ENCODE peak calls at places on chromosome 15, in eight cellular contexts. One of them, this sample, is unnamed.

GRCh38 chr15:100968043-100968966 is 49.1 kb downstream of the LRRK1 start:
- DNase-seq in GM12878: peak; percentile 30
- DNase-seq in HCT116: no peak
- DNase-seq in breast epithelium: no peak
- DNase-seq in HepG2: no peak
- DNase-seq in stomach: no peak
- DNase-seq in K562: no peak
- DNase-seq in SK-N-SH: no peak
- DNase-seq in this sample: no peak

GRCh38 chr15:40567111-40567510 is 2.0 kb upstream of the RPUSD2 start:
- DNase-seq in breast epithelium: no peak
- DNase-seq in GM12878: no peak
- DNase-seq in stomach: no peak
- DNase-seq in SK-N-SH: no peak
- DNase-seq in HepG2: peak; percentile 58
- DNase-seq in HCT116: peak; percentile 29
- DNase-seq in K562: no peak
- DNase-seq in this sample: peak; percentile 60

GRCh38 chr15:60000824-60001641 is 3.1 kb upstream of the FOXB1 start:
- DNase-seq in HepG2: no peak
- DNase-seq in HCT116: no peak
- DNase-seq in GM12878: no peak
- DNase-seq in K562: no peak
- DNase-seq in breast epithelium: no peak
- DNase-seq in stomach: no peak
- DNase-seq in SK-N-SH: peak; percentile 8
- DNase-seq in this sample: no peak

GRCh38 chr15:43516185-43516584 is 1.2 kb upstream of the MAP1A start:
- DNase-seq in K562: no peak
- DNase-seq in stomach: no peak
- DNase-seq in breast epithelium: no peak
- DNase-seq in HCT116: no peak
- DNase-seq in SK-N-SH: no peak
- DNase-seq in GM12878: no peak
- DNase-seq in HepG2: no peak
- DNase-seq in this sample: no peak

GRCh38 chr15:85748729-85749128 is 46.0 kb downstream of the KLHL25 start:
- DNase-seq in HCT116: no peak
- DNase-seq in breast epithelium: peak; percentile 30
- DNase-seq in SK-N-SH: peak; percentile 36
- DNase-seq in K562: no peak
- DNase-seq in GM12878: no peak
- DNase-seq in HepG2: no peak
- DNase-seq in stomach: peak; percentile 24
- DNase-seq in this sample: no peak

GRCh38 chr15:62618432-62618831 is 424.1 kb upstream of the TPM1 start:
- DNase-seq in breast epithelium: no peak
- DNase-seq in K562: no peak
- DNase-seq in stomach: no peak
- DNase-seq in GM12878: no peak
- DNase-seq in SK-N-SH: no peak
- DNase-seq in HCT116: no peak
- DNase-seq in HepG2: no peak
- DNase-seq in this sample: no peak

GRCh38 chr15:40439461-40440299 is 1.1 kb upstream of the BAHD1 start:
- DNase-seq in breast epithelium: no peak
- DNase-seq in HCT116: no peak
- DNase-seq in HepG2: peak; percentile 34
- DNase-seq in K562: peak; percentile 75
- DNase-seq in stomach: peak; percentile 47
- DNase-seq in GM12878: no peak
- DNase-seq in SK-N-SH: peak; percentile 71
- DNase-seq in this sample: peak; percentile 42

GRCh38 chr15:82566690-82567089 is 26.4 kb upstream of the RPS17 start:
- DNase-seq in HepG2: peak; percentile 7
- DNase-seq in stomach: no peak
- DNase-seq in SK-N-SH: no peak
- DNase-seq in breast epithelium: no peak
- DNase-seq in K562: no peak
- DNase-seq in HCT116: no peak
- DNase-seq in GM12878: no peak
- DNase-seq in this sample: no peak

GRCh38 chr15:78004919-78005634 is 72.4 kb downstream of the TBC1D2B start:
- DNase-seq in K562: no peak
- DNase-seq in HepG2: no peak
- DNase-seq in GM12878: no peak
- DNase-seq in HCT116: no peak
- DNase-seq in SK-N-SH: peak; percentile 80
- DNase-seq in stomach: peak; percentile 84
- DNase-seq in breast epithelium: no peak
- DNase-seq in this sample: no peak

GRCh38 chr15:88803241-88803919 is at the start of gene ACAN:
- DNase-seq in stomach: no peak
- DNase-seq in HepG2: no peak
- DNase-seq in HCT116: no peak
- DNase-seq in SK-N-SH: peak; percentile 72
- DNase-seq in K562: no peak
- DNase-seq in GM12878: no peak
- DNase-seq in breast epithelium: no peak
- DNase-seq in this sample: no peak

GRCh38 chr15:99631256-99631655 is 65.5 kb downstream of the MEF2A start:
- DNase-seq in HepG2: no peak
- DNase-seq in GM12878: peak; percentile 74
- DNase-seq in SK-N-SH: no peak
- DNase-seq in stomach: no peak
- DNase-seq in HCT116: no peak
- DNase-seq in breast epithelium: no peak
- DNase-seq in K562: no peak
- DNase-seq in this sample: no peak

GRCh38 chr15:95557226-95558046 is 773.1 kb upstream of the NR2F2 start:
- DNase-seq in stomach: no peak
- DNase-seq in breast epithelium: no peak
- DNase-seq in SK-N-SH: no peak
- DNase-seq in K562: peak; percentile 54
- DNase-seq in GM12878: peak; percentile 12
- DNase-seq in HCT116: peak; percentile 83
- DNase-seq in HepG2: peak; percentile 1
- DNase-seq in this sample: no peak

GRCh38 chr15:33581032-33581431 is 270.3 kb downstream of the RYR3 start:
- DNase-seq in HepG2: no peak
- DNase-seq in HCT116: no peak
- DNase-seq in breast epithelium: no peak
- DNase-seq in stomach: no peak
- DNase-seq in K562: no peak
- DNase-seq in SK-N-SH: no peak
- DNase-seq in GM12878: no peak
- DNase-seq in this sample: no peak

GRCh38 chr15:47360296-47360695 is 357.0 kb upstream of the SEMA6D start:
- DNase-seq in K562: no peak
- DNase-seq in SK-N-SH: no peak
- DNase-seq in HepG2: no peak
- DNase-seq in HCT116: no peak
- DNase-seq in stomach: no peak
- DNase-seq in GM12878: no peak
- DNase-seq in breast epithelium: no peak
- DNase-seq in this sample: no peak

GRCh38 chr15:95550702-95551101 is 779.8 kb upstream of the NR2F2 start:
- DNase-seq in SK-N-SH: no peak
- DNase-seq in stomach: no peak
- DNase-seq in HCT116: no peak
- DNase-seq in K562: no peak
- DNase-seq in breast epithelium: no peak
- DNase-seq in HepG2: no peak
- DNase-seq in GM12878: no peak
- DNase-seq in this sample: no peak

GRCh38 chr15:30072630-30073029 is 10.1 kb upstream of the GOLGA8J start:
- DNase-seq in HepG2: no peak
- DNase-seq in stomach: no peak
- DNase-seq in SK-N-SH: no peak
- DNase-seq in K562: no peak
- DNase-seq in GM12878: no peak
- DNase-seq in breast epithelium: no peak
- DNase-seq in HCT116: no peak
- DNase-seq in this sample: no peak

GRCh38 chr15:78148392-78149067 is 632 bp upstream of the IDH3A start:
- DNase-seq in K562: no peak
- DNase-seq in SK-N-SH: no peak
- DNase-seq in breast epithelium: no peak
- DNase-seq in HepG2: no peak
- DNase-seq in stomach: peak; percentile 5
- DNase-seq in HCT116: no peak
- DNase-seq in GM12878: no peak
- DNase-seq in this sample: no peak

GRCh38 chr15:75718326-75718725 is 5.7 kb upstream of the CSPG4 start:
- DNase-seq in breast epithelium: no peak
- DNase-seq in K562: no peak
- DNase-seq in stomach: peak; percentile 49
- DNase-seq in HepG2: no peak
- DNase-seq in SK-N-SH: peak; percentile 47
- DNase-seq in GM12878: no peak
- DNase-seq in HCT116: no peak
- DNase-seq in this sample: no peak

GRCh38 chr15:42133892-42134502 is 22.4 kb downstream of the PLA2G4F start:
- DNase-seq in HCT116: peak; percentile 34
- DNase-seq in HepG2: peak; percentile 52
- DNase-seq in breast epithelium: no peak
- DNase-seq in SK-N-SH: peak; percentile 50
- DNase-seq in GM12878: no peak
- DNase-seq in K562: peak; percentile 68
- DNase-seq in stomach: peak; percentile 74
- DNase-seq in this sample: peak; percentile 45

GRCh38 chr15:66722757-66723540 is 20.9 kb downstream of the SMAD6 start:
- DNase-seq in GM12878: no peak
- DNase-seq in breast epithelium: no peak
- DNase-seq in stomach: no peak
- DNase-seq in HepG2: no peak
- DNase-seq in HCT116: no peak
- DNase-seq in K562: no peak
- DNase-seq in SK-N-SH: no peak
- DNase-seq in this sample: no peak

GRCh38 chr15:66721954-66722353 is 19.9 kb downstream of the SMAD6 start:
- DNase-seq in breast epithelium: no peak
- DNase-seq in SK-N-SH: no peak
- DNase-seq in stomach: no peak
- DNase-seq in GM12878: no peak
- DNase-seq in HCT116: no peak
- DNase-seq in HepG2: no peak
- DNase-seq in K562: no peak
- DNase-seq in this sample: no peak

GRCh38 chr15:66721020-66721419 is 19.0 kb downstream of the SMAD6 start:
- DNase-seq in HepG2: no peak
- DNase-seq in K562: no peak
- DNase-seq in HCT116: no peak
- DNase-seq in GM12878: no peak
- DNase-seq in SK-N-SH: no peak
- DNase-seq in breast epithelium: no peak
- DNase-seq in stomach: no peak
- DNase-seq in this sample: no peak

GRCh38 chr15:66720206-66721010 is 18.4 kb downstream of the SMAD6 start:
- DNase-seq in breast epithelium: no peak
- DNase-seq in stomach: peak; percentile 39
- DNase-seq in HepG2: no peak
- DNase-seq in GM12878: no peak
- DNase-seq in K562: peak; percentile 7
- DNase-seq in SK-N-SH: no peak
- DNase-seq in HCT116: no peak
- DNase-seq in this sample: no peak

GRCh38 chr15:66721501-66721937 is 19.5 kb downstream of the SMAD6 start:
- DNase-seq in breast epithelium: no peak
- DNase-seq in stomach: no peak
- DNase-seq in HepG2: no peak
- DNase-seq in HCT116: no peak
- DNase-seq in GM12878: no peak
- DNase-seq in K562: peak; percentile 62
- DNase-seq in SK-N-SH: no peak
- DNase-seq in this sample: no peak
- H3K27ac ChIP-seq in breast epithelium: peak overlapping the region; percentile 8
- H3K27ac ChIP-seq in stomach: no peak overlapping the region
- H3K27ac ChIP-seq in HepG2: no peak overlapping the region
- H3K27ac ChIP-seq in HCT116: no peak overlapping the region
- H3K27ac ChIP-seq in GM12878: no peak overlapping the region
- H3K27ac ChIP-seq in K562: no peak overlapping the region
- H3K27ac ChIP-seq in SK-N-SH: no peak overlapping the region
- H3K27ac ChIP-seq in this sample: no peak overlapping the region

DNA sequence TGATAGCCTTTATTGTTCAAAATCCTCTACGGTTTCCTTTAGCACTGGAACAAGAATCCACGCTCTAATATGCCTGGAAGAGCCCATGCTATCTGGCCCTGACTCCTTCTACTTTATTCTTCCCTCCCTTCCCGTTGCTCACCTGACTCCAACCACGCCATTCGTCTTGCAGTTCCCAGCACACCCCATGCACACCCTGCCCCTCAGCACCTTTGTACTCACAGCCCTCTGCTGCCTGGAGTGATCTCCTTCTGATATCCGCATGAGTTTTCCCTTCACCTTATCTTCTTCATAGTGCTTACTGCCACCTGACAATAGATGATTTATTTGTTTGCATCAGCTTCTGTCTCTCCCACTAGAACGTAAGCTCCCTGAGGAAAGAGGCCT is 16.6 kb upstream of the BCL2A1 start:
- DNase-seq in breast epithelium: no peak
- DNase-seq in K562: no peak
- DNase-seq in stomach: no peak
- DNase-seq in SK-N-SH: no peak
- DNase-seq in GM12878: no peak
- DNase-seq in HepG2: no peak
- DNase-seq in HCT116: no peak
- DNase-seq in this sample: no peak
- TF ChIP-seq POLR2AphosphoS5 in breast epithelium: no peak
- TF ChIP-seq POLR2AphosphoS5 in K562: no peak
- TF ChIP-seq POLR2AphosphoS5 in stomach: no peak
- TF ChIP-seq POLR2AphosphoS5 in SK-N-SH: no peak
- TF ChIP-seq POLR2AphosphoS5 in GM12878: no peak
- TF ChIP-seq POLR2AphosphoS5 in HepG2: no peak
- TF ChIP-seq POLR2AphosphoS5 in HCT116: no peak
- TF ChIP-seq POLR2AphosphoS5 in this sample: no peak

DNA sequence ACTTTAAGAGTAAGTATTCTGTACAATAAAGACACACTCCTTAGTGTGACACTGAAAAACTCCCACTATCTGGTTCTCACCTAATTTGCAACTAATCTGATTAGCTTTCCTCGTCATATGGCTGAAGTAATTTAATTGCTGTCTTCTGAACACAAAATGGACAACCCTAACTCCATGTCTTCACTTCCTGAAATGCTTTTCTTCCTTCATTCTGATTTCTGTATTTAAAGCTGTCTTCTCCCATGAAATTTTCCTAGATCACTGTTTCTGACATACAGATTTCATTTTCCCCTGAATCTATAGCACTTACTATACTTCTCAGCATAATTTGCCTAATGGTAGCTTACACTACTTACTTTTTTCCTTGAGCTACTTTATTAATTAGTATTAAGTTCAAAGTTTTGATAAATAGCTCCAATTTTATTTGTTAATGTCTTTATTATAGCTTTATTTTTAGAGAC is 6.3 kb downstream of the CCPG1 start:
- DNase-seq in stomach: no peak
- DNase-seq in K562: no peak
- DNase-seq in HepG2: no peak
- DNase-seq in HCT116: no peak
- DNase-seq in breast epithelium: no peak
- DNase-seq in SK-N-SH: no peak
- DNase-seq in GM12878: no peak
- DNase-seq in this sample: no peak
- H3K27ac ChIP-seq in stomach: no peak overlapping the region
- H3K27ac ChIP-seq in K562: peak overlapping the region; percentile 75
- H3K27ac ChIP-seq in HepG2: no peak overlapping the region
- H3K27ac ChIP-seq in HCT116: no peak overlapping the region
- H3K27ac ChIP-seq in breast epithelium: no peak overlapping the region
- H3K27ac ChIP-seq in SK-N-SH: no peak overlapping the region
- H3K27ac ChIP-seq in GM12878: peak overlapping the region; percentile 73
- H3K27ac ChIP-seq in this sample: peak overlapping the region; percentile 83

GRCh38 chr15:45785897-45786296 is 151.1 kb downstream of the SQOR start:
- DNase-seq in K562: no peak
- DNase-seq in stomach: no peak
- DNase-seq in SK-N-SH: no peak
- DNase-seq in HCT116: no peak
- DNase-seq in breast epithelium: no peak
- DNase-seq in GM12878: no peak
- DNase-seq in HepG2: no peak
- DNase-seq in this sample: no peak
- TF ChIP-seq POLR2AphosphoS5 in K562: no peak
- TF ChIP-seq POLR2AphosphoS5 in stomach: no peak
- TF ChIP-seq POLR2AphosphoS5 in SK-N-SH: no peak
- TF ChIP-seq POLR2AphosphoS5 in HCT116: no peak
- TF ChIP-seq POLR2AphosphoS5 in breast epithelium: no peak
- TF ChIP-seq POLR2AphosphoS5 in GM12878: no peak
- TF ChIP-seq POLR2AphosphoS5 in HepG2: no peak
- TF ChIP-seq POLR2AphosphoS5 in this sample: no peak